ENCODE peak calls at places on chromosomes 11 and 22, in six cellular contexts. E is body of pancreas, H is left colon, S is sigmoid colon, B is cardiac fibroblast, C is NCI-H345. W is an unnamed sample.

GRCh38 chr11:61699737-61700160 is 19.6 kb downstream of the DAGLA start:
- DNase-seq in B (no peak), C (peak; percentile 93), E (peak; percentile 84), S (peak; percentile 80), H (peak; percentile 71), W (peak; percentile 84)

GRCh38 chr11:65822760-65823528 is 10.8 kb upstream of the SNX32 start:
- DNase-seq in E (peak; percentile 80), C (no peak), H (peak; percentile 57), B (no peak), S (no peak), W (no peak)

GRCh38 chr11:121630041-121630440 is 177.3 kb upstream of the SORL1-AS1 start:
- DNase-seq in C (no peak), B (peak; percentile 84), S (no peak), E (no peak), H (no peak), W (no peak)

GRCh38 chr11:71446942-71447688 is 1.1 kb downstream of the DHCR7 start:
- DNase-seq in S (peak; percentile 73), B (peak; percentile 91), C (peak; percentile 24), E (no peak), H (peak; percentile 42), W (peak; percentile 43)

GRCh38 chr11:76371170-76371569 is 9.8 kb downstream of the THAP12 start:
- DNase-seq in S (no peak), E (peak; percentile 45), C (no peak), H (no peak), B (peak; percentile 87), W (no peak)

GRCh38 chr11:69799582-69799981 is 19.6 kb downstream of the FGF3 start:
- DNase-seq in C (no peak), S (no peak), B (peak; percentile 48), E (no peak), H (no peak), W (no peak)

GRCh38 chr11:81966340-81966739 is 767.3 kb downstream of the FAM181B start:
- DNase-seq in E (no peak), B (no peak), H (no peak), S (no peak), C (no peak), W (no peak)

GRCh38 chr22:21816787-21817496 is 50.5 kb downstream of the MAPK1 start:
- DNase-seq in H (no peak), B (peak; percentile 96), E (peak; percentile 35), C (no peak), S (no peak), W (no peak)

GRCh38 chr22:27723150-27723549 is 78.4 kb downstream of the MN1 start:
- DNase-seq in H (no peak), S (no peak), C (no peak), E (no peak), B (no peak), W (no peak)

GRCh38 chr22:42805016-42805997 is 51.8 kb downstream of the ARFGAP3 start:
- DNase-seq in C (no peak), B (no peak), S (peak; percentile 68), H (no peak), E (peak; percentile 69), W (no peak)

GRCh38 chr11:4102711-4103110 is 8.1 kb downstream of the RRM1 start:
- DNase-seq in C (no peak), S (no peak), E (no peak), H (no peak), B (no peak), W (no peak)

GRCh38 chr22:17706451-17706900 is 67.8 kb downstream of the BID start:
- DNase-seq in C (no peak), H (peak; percentile 34), S (peak; percentile 75), E (peak; percentile 32), B (peak; percentile 95), W (no peak)

GRCh38 chr11:72589802-72590761 is 84.1 kb downstream of the PDE2A start:
- DNase-seq in C (no peak), H (peak; percentile 45), E (peak; percentile 74), S (no peak), B (peak; percentile 23), W (peak; percentile 72)

GRCh38 chr11:35141538-35141937 is 2.6 kb downstream of the CD44 start:
- DNase-seq in S (peak; percentile 86), C (no peak), E (peak; percentile 41), B (no peak), H (peak; percentile 80), W (peak; percentile 72)

GRCh38 chr11:65298655-65299179 is 15.9 kb upstream of the CDC42EP2 start:
- DNase-seq in C (no peak), B (peak; percentile 70), H (no peak), S (peak; percentile 96), E (peak; percentile 27), W (peak; percentile 80)

GRCh38 chr11:47616726-47617416 is 22.7 kb upstream of the C1QTNF4 start:
- DNase-seq in B (peak; percentile 88), H (peak; percentile 23), S (peak; percentile 71), C (peak; percentile 3), E (peak; percentile 45), W (no peak)

GRCh38 chr11:49851971-49852389 is 100.2 kb upstream of the OR4C13 start:
- DNase-seq in C (no peak), E (peak; percentile 43), B (no peak), H (no peak), S (no peak), W (no peak)

GRCh38 chr11:69055598-69056516 is 7.1 kb downstream of the TPCN2 start:
- DNase-seq in H (peak; percentile 55), C (no peak), S (peak; percentile 82), E (no peak), B (no peak), W (no peak)

GRCh38 chr11:114478768-114479167 is 39.5 kb downstream of the REXO2 start:
- DNase-seq in B (peak; percentile 29), S (no peak), E (no peak), C (no peak), H (no peak), W (no peak)

GRCh38 chr11:118437736-118438125 is 1.4 kb downstream of the KMT2A start:
- DNase-seq in B (no peak), E (peak; percentile 52), S (peak; percentile 67), C (peak; percentile 70), H (peak; percentile 48), W (no peak)

GRCh38 chr11:19398772-19399542 is 158.2 kb upstream of the E2F8 start:
- DNase-seq in E (peak; percentile 72), S (peak; percentile 79), B (peak; percentile 81), C (no peak), H (no peak), W (peak; percentile 72)

GRCh38 chr11:73157141-73158010 is 15.3 kb upstream of the FCHSD2 start:
- DNase-seq in H (no peak), B (peak; percentile 71), E (no peak), S (peak; percentile 62), C (no peak), W (peak; percentile 40)

GRCh38 chr11:27717801-27718229 is 17.6 kb upstream of the BDNF start:
- DNase-seq in B (peak; percentile 40), S (no peak), E (no peak), H (no peak), C (peak; percentile 32), W (no peak)

GRCh38 chr11:84817998-84818397 is 809.1 kb downstream of the DLG2 start:
- DNase-seq in C (no peak), H (no peak), S (no peak), E (no peak), B (peak; percentile 86), W (no peak)

GRCh38 chr11:74020537-74020936 is 11.7 kb upstream of the UCP3 start:
- DNase-seq in E (no peak), B (no peak), S (no peak), C (no peak), H (no peak), W (no peak)

GRCh38 chr22:38402204-38402603 is 52.8 kb downstream of the KCNJ4 start:
- DNase-seq in B (no peak), S (no peak), H (no peak), E (no peak), C (no peak), W (no peak)

GRCh38 chr11:12762696-12763324 is 88.6 kb downstream of the TEAD1 start:
- DNase-seq in E (no peak), S (no peak), B (no peak), H (no peak), C (peak; percentile 61), W (no peak)

GRCh38 chr11:127451852-127452251 is 451.3 kb upstream of the KIRREL3 start:
- DNase-seq in E (no peak), B (no peak), C (no peak), H (peak; percentile 2), S (peak; percentile 73), W (peak; percentile 94)

GRCh38 chr11:13169709-13170108 is 107.9 kb upstream of the BMAL1 start:
- DNase-seq in B (peak; percentile 90), E (no peak), C (peak; percentile 8), H (no peak), S (no peak), W (no peak)

GRCh38 chr11:126341760-126342161 is 13.7 kb upstream of the ST3GAL4 start:
- DNase-seq in E (no peak), H (no peak), B (peak; percentile 61), S (no peak), C (no peak), W (peak; percentile 22)

GRCh38 chr22:24875862-24876506 is 70.0 kb downstream of the SGSM1 start:
- DNase-seq in C (no peak), S (no peak), E (no peak), H (peak; percentile 18), B (peak; percentile 23), W (no peak)

GRCh38 chr11:47185305-47186075 is 744 bp downstream of the PACSIN3 start:
- DNase-seq in H (peak; percentile 42), E (peak; percentile 76), B (peak; percentile 34), S (peak; percentile 88), C (no peak), W (peak; percentile 84)

W was measured in right cardiac atrium.